ENCODE peak calls at places on chromosome 16, in ten cellular contexts. P, S, C, Y, G, U, R, A, N and F are unnamed samples.

GRCh38 chr16:88380099-88380498 is 2.7 kb upstream of the ZNF469 start:
- DNase-seq in P (no peak), Y (no peak), G (no peak), S (no peak), A (no peak), U (peak; percentile 12), R (no peak), N (no peak), C (no peak), F (no peak)

GRCh38 chr16:35102780-35103403 is 1643.5 kb downstream of the TP53TG3F start:
- DNase-seq in G (peak; percentile 0), R (no peak), P (no peak), U (no peak), Y (no peak), S (no peak), A (peak; percentile 48), C (no peak), N (no peak), F (no peak)

GRCh38 chr16:59665618-59666220 is 931.6 kb upstream of the GOT2 start:
- DNase-seq in A (peak; percentile 84), U (no peak), Y (no peak), R (no peak), S (no peak), N (no peak), C (no peak), G (no peak), P (no peak), F (no peak)

GRCh38 chr16:75341934-75342811 is 90.7 kb upstream of the BCAR1 start:
- DNase-seq in N (no peak), C (peak; percentile 65), S (no peak), Y (no peak), U (no peak), G (peak; percentile 82), A (no peak), R (no peak), P (peak; percentile 52), F (no peak)

GRCh38 chr16:16076400-16076901 is 127.0 kb downstream of the ABCC1 start:
- DNase-seq in P (no peak), A (no peak), R (no peak), G (no peak), S (no peak), C (no peak), U (no peak), N (no peak), Y (no peak), F (no peak)

GRCh38 chr16:85750021-85750826 is 672 bp downstream of the C16orf74 start:
- DNase-seq in R (no peak), U (no peak), A (peak; percentile 79), C (peak; percentile 46), G (peak; percentile 52), P (no peak), S (no peak), N (no peak), Y (peak; percentile 35), F (no peak)

GRCh38 chr16:50322333-50322732 is 46.5 kb downstream of the BRD7 start:
- DNase-seq in U (no peak), S (no peak), R (no peak), G (no peak), A (no peak), Y (no peak), P (no peak), N (no peak), C (no peak), F (no peak)

GRCh38 chr16:64305663-64306062 is 816.2 kb downstream of the CDH11 start:
- DNase-seq in Y (no peak), U (no peak), N (no peak), R (no peak), C (no peak), A (no peak), P (no peak), S (no peak), G (no peak), F (no peak)

GRCh38 chr16:5024632-5025031 is 9.1 kb downstream of the NAGPA start:
- DNase-seq in A (peak; percentile 62), R (no peak), U (no peak), G (peak; percentile 31), S (no peak), Y (no peak), N (no peak), C (no peak), P (no peak), F (no peak)

DNA sequence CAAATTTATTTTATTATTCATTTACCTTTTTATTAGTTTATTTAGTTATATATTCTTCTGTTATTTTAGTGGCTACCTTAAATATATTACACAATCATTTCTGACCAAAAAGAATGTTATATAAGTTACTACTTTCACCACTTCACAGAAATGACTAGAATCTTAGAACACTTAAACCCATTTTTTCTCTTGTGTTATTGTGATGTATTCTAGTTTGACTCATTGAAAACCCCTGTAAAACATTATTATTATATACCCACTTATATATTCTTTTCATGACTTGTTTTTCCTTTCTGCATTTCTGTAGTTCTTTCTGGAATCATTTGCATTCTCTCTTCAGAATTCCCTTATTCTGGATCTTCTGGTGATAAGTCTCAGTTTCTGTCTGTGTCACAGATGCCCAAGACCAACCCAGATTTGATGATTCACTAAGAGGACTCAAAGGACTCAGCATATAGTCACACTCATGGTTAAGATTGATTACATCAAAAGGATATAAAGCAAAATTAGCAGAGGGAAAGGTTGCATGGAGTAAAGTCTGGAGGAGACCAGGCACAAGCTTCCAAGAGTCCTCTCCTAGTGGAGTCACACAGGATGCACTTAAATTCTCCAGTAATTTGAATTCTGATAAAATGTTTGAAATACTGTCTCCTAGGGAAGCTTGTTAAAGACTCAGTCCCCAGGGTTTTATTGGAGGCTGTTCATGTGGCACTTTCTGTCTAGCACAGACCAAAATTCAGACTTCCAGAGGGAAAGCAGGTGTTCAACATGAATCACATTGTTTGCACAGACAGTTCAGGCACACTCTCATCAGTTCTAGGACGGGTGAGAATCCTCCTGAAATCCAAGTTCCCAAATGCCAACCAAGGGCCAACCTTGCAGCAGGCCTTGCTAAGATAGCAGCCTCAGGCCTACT is 7.7 kb downstream of the GINS3 start:
- DNase-seq in P (no peak), S (no peak), N (no peak), G (peak; percentile 55), C (peak; percentile 23), R (no peak), Y (no peak), A (no peak), U (no peak), F (no peak)
- H3K27ac ChIP-seq in P (no peak overlapping the region), S (no peak overlapping the region), N (no peak overlapping the region), G (no peak overlapping the region), C (no peak overlapping the region), R (no peak overlapping the region), Y (no peak overlapping the region), A (no peak overlapping the region), U (no peak overlapping the region), F (no peak overlapping the region)

DNA sequence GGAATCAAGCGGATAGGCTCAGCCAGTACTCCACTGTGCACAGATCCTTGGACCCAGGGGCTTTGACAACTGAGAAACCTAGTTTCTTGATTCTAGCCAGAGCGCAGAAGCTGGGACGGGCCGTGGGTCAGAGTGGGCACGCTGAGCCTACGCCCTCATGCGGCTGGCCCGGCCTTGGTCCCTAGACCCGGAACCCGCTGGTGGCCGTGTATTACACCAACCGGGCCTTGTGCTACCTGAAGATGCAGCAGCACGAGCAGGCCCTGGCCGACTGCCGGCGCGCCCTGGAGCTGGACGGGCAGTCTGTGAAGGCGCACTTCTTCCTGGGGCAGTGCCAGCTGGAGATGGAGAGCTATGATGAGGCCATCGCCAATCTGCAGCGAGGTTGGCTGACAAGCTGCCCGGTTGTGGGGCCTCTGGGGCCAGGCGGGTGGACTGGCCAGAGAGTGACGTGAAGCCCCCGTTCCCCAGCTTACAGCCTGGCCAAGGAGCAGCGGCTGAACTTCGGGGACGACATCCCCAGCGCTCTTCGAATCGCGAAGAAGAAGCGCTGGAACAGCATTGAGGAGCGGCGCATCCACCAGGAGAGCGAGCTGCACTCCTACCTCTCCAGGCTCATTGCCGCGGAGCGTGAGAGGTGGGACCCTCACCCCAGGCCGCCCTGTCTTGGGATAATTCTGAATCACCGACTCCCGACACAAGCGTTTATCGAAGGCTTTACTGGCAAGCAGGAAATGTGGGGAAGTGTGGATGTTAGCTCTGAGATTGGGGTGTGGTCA is 946 bp downstream of the STUB1 start:
- DNase-seq in Y (peak; percentile 54), N (no peak), P (no peak), A (peak; percentile 38), G (peak; percentile 88), S (no peak), U (no peak), C (peak; percentile 49), R (no peak), F (no peak)
- H3K27ac ChIP-seq in Y (peak overlapping the region; percentile 97), N (no peak overlapping the region), P (peak overlapping the region; percentile 86), A (peak overlapping the region; percentile 91), G (peak overlapping the region; percentile 63), S (peak overlapping the region; percentile 93), U (peak overlapping the region; percentile 87), C (peak overlapping the region; percentile 82), R (peak overlapping the region; percentile 72), F (no peak overlapping the region)

DNA sequence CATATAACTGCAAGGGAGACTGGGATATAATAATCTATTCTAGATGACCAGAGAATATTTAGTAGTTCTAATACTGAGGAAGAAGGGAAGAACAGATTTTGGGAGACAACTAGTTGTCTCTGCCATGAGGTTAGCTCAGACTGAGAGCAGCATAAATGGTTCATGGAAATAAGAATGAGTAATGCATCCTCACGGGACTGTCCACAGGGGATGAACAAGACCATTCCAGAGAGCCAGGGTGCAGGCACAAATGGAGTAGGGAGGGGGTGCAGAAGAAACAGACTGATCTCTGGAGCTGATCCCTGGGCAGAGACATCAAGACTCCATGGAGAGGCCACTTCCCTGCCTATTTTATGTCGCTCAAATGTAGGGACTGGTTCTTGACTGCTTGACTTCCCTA is 30.4 kb downstream of the NLRC5 start:
- DNase-seq in A (no peak), R (no peak), G (peak; percentile 40), C (no peak), P (no peak), Y (no peak), N (no peak), U (no peak), S (no peak), F (no peak)
- H3K27ac ChIP-seq in A (no peak overlapping the region), R (no peak overlapping the region), G (no peak overlapping the region), C (no peak overlapping the region), P (no peak overlapping the region), Y (no peak overlapping the region), N (no peak overlapping the region), U (no peak overlapping the region), S (no peak overlapping the region), F (no peak overlapping the region)

DNA sequence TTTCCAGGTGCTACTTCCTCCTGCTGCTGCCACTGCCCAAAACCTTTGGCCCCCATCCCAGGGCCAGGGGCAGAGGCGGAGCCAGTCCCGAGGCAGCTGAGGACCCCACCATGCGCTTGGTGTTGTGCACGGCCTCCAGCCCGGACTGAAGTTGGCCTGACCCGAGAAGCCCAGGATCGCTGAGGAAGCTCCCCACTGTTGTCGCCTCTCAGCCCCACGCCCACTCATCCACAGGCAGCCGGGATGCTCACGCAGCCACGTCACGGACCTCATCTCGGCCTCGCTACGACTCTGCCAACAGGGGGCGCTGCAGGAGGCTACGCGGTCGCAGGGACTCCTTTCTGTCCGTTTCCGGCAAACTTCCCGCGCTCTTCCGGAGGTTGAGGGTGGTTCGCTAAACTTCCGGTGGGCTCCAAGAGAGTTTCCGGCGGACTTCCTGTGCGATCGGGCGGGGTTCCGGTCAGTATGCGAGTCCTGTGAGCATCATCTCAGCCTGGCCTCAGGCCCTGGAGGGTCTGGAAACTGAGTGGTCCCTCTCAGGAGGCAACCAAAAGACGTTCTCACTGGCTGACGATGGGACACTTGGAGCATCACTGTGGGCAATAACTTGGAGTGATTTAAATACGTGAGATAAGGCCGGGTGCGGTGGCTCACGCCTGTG is 12.4 kb downstream of the ZG16B start:
- DNase-seq in U (peak; percentile 59), N (no peak), A (peak; percentile 44), R (peak; percentile 68), C (no peak), P (no peak), Y (peak; percentile 67), S (no peak), G (peak; percentile 32), F (no peak)
- H3K27ac ChIP-seq in U (no peak overlapping the region), N (no peak overlapping the region), A (no peak overlapping the region), R (peak overlapping the region; percentile 58), C (no peak overlapping the region), P (no peak overlapping the region), Y (peak overlapping the region; percentile 35), S (no peak overlapping the region), G (no peak overlapping the region), F (no peak overlapping the region)